ENCODE peak calls at places on chromosome 19, in four cellular contexts. X, W, O and K are unnamed samples.
A peak's percentile ranks its signal among the peaks of the same experiment; 100 is the strongest.

GRCh38 chr19:41457241-41457640 is 14.3 kb downstream of the ERICH4 start:
- DNase-seq in X (no peak), W (no peak), O (no peak), K (no peak)

GRCh38 chr19:17326595-17326966 is 8.1 kb downstream of the ANO8 start:
- DNase-seq in X (no peak), W (no peak), O (no peak), K (no peak)

GRCh38 chr19:12766051-12766521 is 9.3 kb downstream of the HOOK2 start:
- DNase-seq in X (no peak), W (no peak), O (peak; percentile 84), K (peak; percentile 87)

GRCh38 chr19:17089238-17089637 is 13.7 kb downstream of the MYO9B start:
- DNase-seq in X (peak; percentile 84), W (no peak), O (no peak), K (no peak)

GRCh38 chr19:21328402-21328801 is 808 bp downstream of the ZNF708 start:
- DNase-seq in X (peak; percentile 6), W (no peak), O (no peak), K (no peak)

GRCh38 chr19:35557539-35558399 is 5.7 kb downstream of the ATP4A start:
- DNase-seq in X (peak; percentile 37), W (peak; percentile 51), O (peak; percentile 89), K (no peak)

GRCh38 chr19:18349524-18350128 is 9.2 kb downstream of the PGPEP1 start:
- DNase-seq in X (peak; percentile 47), W (no peak), O (peak; percentile 61), K (peak; percentile 53)

GRCh38 chr19:31448221-31448657 is 99.0 kb upstream of the TSHZ3 start:
- DNase-seq in X (peak; percentile 78), W (no peak), O (peak; percentile 32), K (peak; percentile 10)

GRCh38 chr19:30076751-30077670 is 135.0 kb downstream of the URI1 start:
- DNase-seq in X (no peak), W (no peak), O (no peak), K (no peak)

GRCh38 chr19:29598496-29598895 is 7.6 kb upstream of the POP4 start:
- DNase-seq in X (no peak), W (no peak), O (no peak), K (no peak)

GRCh38 chr19:16087940-16088339 is 11.6 kb downstream of the TPM4 start:
- DNase-seq in X (no peak), W (no peak), O (no peak), K (no peak)

GRCh38 chr19:55672418-55672817 is 2.6 kb upstream of the EPN1 start:
- DNase-seq in X (peak; percentile 30), W (no peak), O (no peak), K (no peak)

GRCh38 chr19:35911173-35911572 is 3.1 kb upstream of the TYROBP start:
- DNase-seq in X (no peak), W (no peak), O (no peak), K (no peak)

GRCh38 chr19:32067686-32068085 is 277.7 kb upstream of the ZNF507 start:
- DNase-seq in X (no peak), W (no peak), O (peak; percentile 9), K (no peak)

GRCh38 chr19:55451163-55451521 is 8.0 kb upstream of the SHISA7 start:
- DNase-seq in X (no peak), W (no peak), O (no peak), K (peak; percentile 21)

GRCh38 chr19:55489711-55490477 is 1.7 kb downstream of the SSC5D start:
- DNase-seq in X (no peak), W (no peak), O (no peak), K (no peak)

GRCh38 chr19:1567848-1568227 is 287 bp downstream of the MEX3D start:
- DNase-seq in X (no peak), W (no peak), O (no peak), K (no peak)

GRCh38 chr19:1206733-1207301 is 1.2 kb downstream of the STK11 start:
- DNase-seq in X (no peak), W (no peak), O (peak; percentile 40), K (no peak)

GRCh38 chr19:7519411-7520130 is 2.9 kb upstream of the MCOLN1 start:
- DNase-seq in X (no peak), W (no peak), O (no peak), K (no peak)

GRCh38 chr19:2033825-2034159 is 17.3 kb downstream of the MKNK2 start:
- DNase-seq in X (no peak), W (no peak), O (no peak), K (no peak)

GRCh38 chr19:47613165-47614146 is 4.5 kb downstream of the BICRA start:
- DNase-seq in X (peak; percentile 80), W (no peak), O (no peak), K (no peak)

GRCh38 chr19:1396019-1396767 is 5.1 kb downstream of the GAMT start:
- DNase-seq in X (no peak), W (no peak), O (no peak), K (peak; percentile 43)

GRCh38 chr19:41116261-41116660 is 2.0 kb downstream of the CYP2F1 start:
- DNase-seq in X (no peak), W (no peak), O (no peak), K (no peak)

GRCh38 chr19:56333506-56333905 is 18.9 kb upstream of the ZSCAN5A start:
- DNase-seq in X (peak; percentile 29), W (peak; percentile 48), O (peak; percentile 70), K (peak; percentile 51)

GRCh38 chr19:1074512-1075283 is 7.7 kb downstream of the ARHGAP45 start:
- DNase-seq in X (no peak), W (no peak), O (peak; percentile 74), K (peak; percentile 93)

GRCh38 chr19:1376415-1376805 is 7.3 kb upstream of the NDUFS7 start:
- DNase-seq in X (no peak), W (no peak), O (no peak), K (no peak)

GRCh38 chr19:35024095-35024494 is 6.2 kb upstream of the SCN1B start:
- DNase-seq in X (no peak), W (no peak), O (no peak), K (no peak)

GRCh38 chr19:31408460-31409124 is 59.4 kb upstream of the TSHZ3 start:
- DNase-seq in X (peak; percentile 93), W (no peak), O (peak; percentile 19), K (no peak)

GRCh38 chr19:19552811-19553210 is 14.7 kb downstream of the CILP2 start:
- DNase-seq in X (peak; percentile 29), W (no peak), O (peak; percentile 47), K (no peak)

GRCh38 chr19:33306853-33307792 is 4.8 kb upstream of the CEBPA start:
- DNase-seq in X (no peak), W (no peak), O (no peak), K (no peak)

GRCh38 chr19:52691215-52691610 is 43.6 kb downstream of the ZNF611 start:
- DNase-seq in X (no peak), W (no peak), O (no peak), K (no peak)

GRCh38 chr19:592101-592500 is 2.4 kb downstream of the HCN2 start:
- DNase-seq in X (no peak), W (no peak), O (no peak), K (no peak)

GRCh38 chr19:44746946-44747738 is 1.4 kb upstream of the BCL3 start:
- DNase-seq in X (peak; percentile 95), W (peak; percentile 81), O (peak; percentile 98), K (peak; percentile 52)

GRCh38 chr19:53880716-53881481 is 1.1 kb upstream of the PRKCG start:
- DNase-seq in X (no peak), W (no peak), O (no peak), K (no peak)
- H3K4me2 ChIP-seq in X (peak overlapping the region; percentile 64), W (peak overlapping the region; percentile 89), O (peak overlapping the region; percentile 77), K (no peak overlapping the region)

GRCh38 chr19:4018140-4018613 is 10.6 kb downstream of the PIAS4 start:
- DNase-seq in X (no peak), W (no peak), O (no peak), K (no peak)

GRCh38 chr19:4014541-4015491 is 7.3 kb downstream of the PIAS4 start:
- DNase-seq in X (no peak), W (no peak), O (no peak), K (peak; percentile 19)

GRCh38 chr19:4016903-4017638 is 9.5 kb downstream of the PIAS4 start:
- DNase-seq in X (no peak), W (no peak), O (no peak), K (no peak)

GRCh38 chr19:4015705-4016402 is 8.3 kb downstream of the PIAS4 start:
- DNase-seq in X (no peak), W (no peak), O (no peak), K (no peak)

DNA sequence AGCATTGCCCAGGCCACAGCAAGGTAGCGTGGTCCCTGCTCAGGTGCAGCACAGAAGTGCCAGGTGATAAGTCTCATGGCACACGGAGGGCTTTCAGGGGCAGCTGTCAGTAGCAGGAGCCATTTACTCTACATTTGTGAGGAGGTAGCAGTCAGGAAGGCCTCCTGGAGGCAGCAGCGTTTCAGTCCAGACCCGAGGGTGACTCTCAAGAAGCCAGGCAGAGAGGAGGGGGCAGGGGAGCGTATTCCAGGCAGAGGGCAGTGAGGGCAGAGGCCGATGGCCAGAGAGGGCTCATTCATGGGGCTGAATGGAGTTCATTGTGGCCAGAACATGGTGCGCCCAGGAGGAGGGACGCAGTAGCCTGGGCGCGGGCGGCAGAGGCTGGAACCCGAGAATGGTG is 8.9 kb downstream of the PIAS4 start:
- DNase-seq in X (no peak), W (no peak), O (no peak), K (no peak)
- H3K4me3 ChIP-seq in X (no peak overlapping the region), W (no peak overlapping the region), O (no peak overlapping the region), K (no peak overlapping the region)

GRCh38 chr19:23547816-23548430 is 139.1 kb downstream of the ZNF675 start:
- DNase-seq in X (no peak), W (no peak), O (no peak), K (no peak)
- H3K9me3 ChIP-seq in X (no peaks in the 10 kb centered on the region), W (no peaks in the 10 kb centered on the region), O (peaks cover 25% of the 10 kb centered on the region), K (peaks cover 9% of the 10 kb centered on the region)

GRCh38 chr19:51000426-51000825 is 978 bp downstream of the KLK8 start:
- DNase-seq in X (no peak), W (no peak), O (no peak), K (no peak)
- H3K4me2 ChIP-seq in X (no peak overlapping the region), W (peak overlapping the region; percentile 100), O (no peak overlapping the region), K (no peak overlapping the region)

GRCh38 chr19:5605362-5605761 is 17.2 kb downstream of the SAFB2 start:
- DNase-seq in X (no peak), W (no peak), O (no peak), K (no peak)
- H3K4me3 ChIP-seq in X (no peak overlapping the region), W (no peak overlapping the region), O (no peak overlapping the region), K (no peak overlapping the region)

GRCh38 chr19:22608441-22608840 is 25.7 kb upstream of the ZNF492 start:
- DNase-seq in X (no peak), W (no peak), O (no peak), K (no peak)
- H3K9me3 ChIP-seq in X (no peaks in the 10 kb centered on the region), W (peaks cover 14% of the 10 kb centered on the region), O (peaks cover 29% of the 10 kb centered on the region), K (peaks cover 3% of the 10 kb centered on the region)

GRCh38 chr19:3464797-3465235 is 15.5 kb downstream of the SMIM24 start:
- DNase-seq in X (no peak), W (no peak), O (peak; percentile 42), K (no peak)
- H3K4me2 ChIP-seq in X (no peak overlapping the region), W (no peak overlapping the region), O (no peak overlapping the region), K (no peak overlapping the region)